ENCODE peak calls at places on chromosome 18, in ten cellular contexts. Y, S, A, B, J, H, O, F, D and L are unnamed samples.

GRCh38 chr18:23135679-23136325 is 517 bp downstream of the CABLES1 start:
- DNase-seq in Y (no peak), S (no peak), A (peak), B (peak), J (peak), H (peak), O (no peak), F (no peak), D (no peak), L (peak)

GRCh38 chr18:27778441-27778840 is 398.5 kb downstream of the CDH2 start:
- DNase-seq in Y (no peak), S (no peak), A (peak), B (no peak), J (no peak), H (no peak), O (no peak), F (no peak), D (no peak), L (peak)

GRCh38 chr18:71136487-71136886 is 847.6 kb downstream of the SOCS6 start:
- DNase-seq in Y (no peak), S (no peak), A (no peak), B (no peak), J (no peak), H (no peak), O (no peak), F (no peak), D (no peak), L (no peak)

GRCh38 chr18:74946646-74947045 is 262.3 kb downstream of the PTGR3 start:
- DNase-seq in Y (no peak), S (no peak), A (peak), B (no peak), J (no peak), H (no peak), O (no peak), F (no peak), D (no peak), L (no peak)

GRCh38 chr18:67599277-67599676 is 82.8 kb upstream of the DSEL start:
- DNase-seq in Y (no peak), S (no peak), A (peak), B (no peak), J (no peak), H (no peak), O (no peak), F (no peak), D (no peak), L (peak)

GRCh38 chr18:35128675-35129074 is 87.5 kb downstream of the MAPRE2 start:
- DNase-seq in Y (no peak), S (no peak), A (no peak), B (no peak), J (no peak), H (no peak), O (no peak), F (no peak), D (no peak), L (no peak)

GRCh38 chr18:79480171-79480981 is 84.6 kb downstream of the NFATC1 start:
- DNase-seq in Y (no peak), S (no peak), A (no peak), B (no peak), J (no peak), H (no peak), O (no peak), F (no peak), D (no peak), L (no peak)

GRCh38 chr18:42192251-42193248 is 237.5 kb downstream of the PIK3C3 start:
- DNase-seq in Y (no peak), S (no peak), A (peak), B (no peak), J (no peak), H (no peak), O (no peak), F (no peak), D (no peak), L (no peak)

GRCh38 chr18:49072524-49072934 is 121.8 kb upstream of the SMAD7 start:
- DNase-seq in Y (no peak), S (no peak), A (no peak), B (no peak), J (no peak), H (no peak), O (no peak), F (no peak), D (no peak), L (no peak)

GRCh38 chr18:23038712-23039111 is 96.6 kb upstream of the CABLES1 start:
- DNase-seq in Y (no peak), S (no peak), A (peak), B (no peak), J (no peak), H (no peak), O (no peak), F (no peak), D (no peak), L (peak)

GRCh38 chr18:50590625-50591024 is 30.7 kb downstream of the MAPK4 start:
- DNase-seq in Y (no peak), S (no peak), A (no peak), B (no peak), J (no peak), H (no peak), O (no peak), F (no peak), D (no peak), L (no peak)

GRCh38 chr18:69838620-69839411 is 108.9 kb downstream of the CD226 start:
- DNase-seq in Y (no peak), S (no peak), A (no peak), B (no peak), J (no peak), H (no peak), O (peak), F (no peak), D (no peak), L (peak)

GRCh38 chr18:9683418-9684396 is 24.4 kb upstream of the RAB31 start:
- DNase-seq in Y (no peak), S (no peak), A (peak), B (no peak), J (no peak), H (no peak), O (no peak), F (no peak), D (no peak), L (peak)